ENCODE peak calls at places on chromosomes 13 and 19, in four cellular contexts. One of them, this sample, is unnamed.

GRCh38 chr19:4095488-4095844 is 28.5 kb downstream of the MAP2K2 start:
- DNase-seq in HT1080: no peak
- DNase-seq in mucosa of gallbladder: no peak
- DNase-seq in dermis blood vessel endothelial cell: no peak
- DNase-seq in this sample: no peak

GRCh38 chr19:31418692-31419430 is 69.6 kb upstream of the TSHZ3 start:
- DNase-seq in dermis blood vessel endothelial cell: no peak
- DNase-seq in mucosa of gallbladder: no peak
- DNase-seq in HT1080: no peak
- DNase-seq in this sample: no peak

GRCh38 chr13:91368101-91368500 is 20.6 kb downstream of the MIR17HG start:
- DNase-seq in HT1080: no peak
- DNase-seq in dermis blood vessel endothelial cell: no peak
- DNase-seq in mucosa of gallbladder: no peak
- DNase-seq in this sample: no peak

GRCh38 chr13:41361501-41361900 is 50.4 kb downstream of the NAA16 start:
- DNase-seq in dermis blood vessel endothelial cell: no peak
- DNase-seq in HT1080: no peak
- DNase-seq in mucosa of gallbladder: no peak
- DNase-seq in this sample: no peak

GRCh38 chr19:3029070-3029923 is at the start of gene TLE2:
- DNase-seq in dermis blood vessel endothelial cell: peak
- DNase-seq in HT1080: no peak
- DNase-seq in mucosa of gallbladder: no peak
- DNase-seq in this sample: peak

GRCh38 chr13:112242777-112243176 is 133.4 kb upstream of the SPACA7 start:
- DNase-seq in dermis blood vessel endothelial cell: no peak
- DNase-seq in HT1080: no peak
- DNase-seq in mucosa of gallbladder: no peak
- DNase-seq in this sample: no peak

GRCh38 chr19:47507031-47507430 is 7.8 kb downstream of the NAPA start:
- DNase-seq in mucosa of gallbladder: no peak
- DNase-seq in HT1080: no peak
- DNase-seq in dermis blood vessel endothelial cell: no peak
- DNase-seq in this sample: no peak

GRCh38 chr13:48210178-48210577 is 22.8 kb upstream of the ITM2B start:
- DNase-seq in mucosa of gallbladder: no peak
- DNase-seq in HT1080: peak
- DNase-seq in dermis blood vessel endothelial cell: no peak
- DNase-seq in this sample: no peak

GRCh38 chr19:41933693-41934426 is 5.6 kb upstream of the ERFL start:
- DNase-seq in mucosa of gallbladder: no peak
- DNase-seq in dermis blood vessel endothelial cell: no peak
- DNase-seq in HT1080: no peak
- DNase-seq in this sample: no peak

GRCh38 chr13:75222031-75222430 is 259.9 kb downstream of the TBC1D4 start:
- DNase-seq in mucosa of gallbladder: no peak
- DNase-seq in HT1080: no peak
- DNase-seq in dermis blood vessel endothelial cell: no peak
- DNase-seq in this sample: no peak

GRCh38 chr19:1214862-1215731 is 9.5 kb downstream of the STK11 start:
- DNase-seq in mucosa of gallbladder: no peak
- DNase-seq in dermis blood vessel endothelial cell: no peak
- DNase-seq in HT1080: peak
- DNase-seq in this sample: peak

GRCh38 chr19:41175825-41176734 is 16.9 kb upstream of the CYP2S1 start:
- DNase-seq in HT1080: peak
- DNase-seq in dermis blood vessel endothelial cell: peak
- DNase-seq in mucosa of gallbladder: peak
- DNase-seq in this sample: peak

GRCh38 chr13:21537105-21537504 is 66.9 kb downstream of the MICU2 start:
- DNase-seq in HT1080: no peak
- DNase-seq in dermis blood vessel endothelial cell: no peak
- DNase-seq in mucosa of gallbladder: no peak
- DNase-seq in this sample: no peak

GRCh38 chr19:46232029-46232428 is 2.5 kb downstream of the IGFL1 start:
- DNase-seq in HT1080: no peak
- DNase-seq in dermis blood vessel endothelial cell: no peak
- DNase-seq in mucosa of gallbladder: no peak
- DNase-seq in this sample: no peak

GRCh38 chr19:51803965-51804364 is 9.0 kb downstream of the FPR3 start:
- DNase-seq in mucosa of gallbladder: no peak
- DNase-seq in dermis blood vessel endothelial cell: no peak
- DNase-seq in HT1080: no peak
- DNase-seq in this sample: no peak

GRCh38 chr19:13051581-13052165 is 51.0 kb downstream of the LYL1 start:
- DNase-seq in dermis blood vessel endothelial cell: no peak
- DNase-seq in HT1080: peak
- DNase-seq in mucosa of gallbladder: peak
- DNase-seq in this sample: peak

GRCh38 chr19:47112166-47112663 is 1.4 kb downstream of the ZC3H4 start:
- DNase-seq in mucosa of gallbladder: peak
- DNase-seq in dermis blood vessel endothelial cell: peak
- DNase-seq in HT1080: peak
- DNase-seq in this sample: peak

GRCh38 chr19:4984448-4984990 is 15.6 kb downstream of the KDM4B start:
- DNase-seq in HT1080: no peak
- DNase-seq in dermis blood vessel endothelial cell: no peak
- DNase-seq in mucosa of gallbladder: no peak
- DNase-seq in this sample: no peak

GRCh38 chr19:35063940-35064818 is 22.7 kb downstream of the HPN start:
- DNase-seq in mucosa of gallbladder: no peak
- DNase-seq in HT1080: peak
- DNase-seq in dermis blood vessel endothelial cell: peak
- DNase-seq in this sample: no peak

GRCh38 chr13:79282976-79283375 is 123.1 kb downstream of the RBM26 start:
- DNase-seq in dermis blood vessel endothelial cell: no peak
- DNase-seq in mucosa of gallbladder: no peak
- DNase-seq in HT1080: peak
- DNase-seq in this sample: no peak

GRCh38 chr13:45255253-45255987 is 54.6 kb upstream of the KCTD4 start:
- DNase-seq in mucosa of gallbladder: no peak
- DNase-seq in dermis blood vessel endothelial cell: no peak
- DNase-seq in HT1080: no peak
- DNase-seq in this sample: no peak

GRCh38 chr13:22801402-22802003 is 379.3 kb upstream of the SGCG start:
- DNase-seq in HT1080: no peak
- DNase-seq in dermis blood vessel endothelial cell: no peak
- DNase-seq in mucosa of gallbladder: no peak
- DNase-seq in this sample: no peak

GRCh38 chr13:24097064-24097463 is 63.5 kb upstream of the SPATA13 start:
- DNase-seq in dermis blood vessel endothelial cell: no peak
- DNase-seq in mucosa of gallbladder: no peak
- DNase-seq in HT1080: peak
- DNase-seq in this sample: no peak

GRCh38 chr19:57052102-57052501 is 67.7 kb upstream of the USP29 start:
- DNase-seq in mucosa of gallbladder: no peak
- DNase-seq in dermis blood vessel endothelial cell: no peak
- DNase-seq in HT1080: no peak
- DNase-seq in this sample: no peak

GRCh38 chr19:40693150-40693788 is 2.8 kb upstream of the NUMBL start:
- DNase-seq in HT1080: no peak
- DNase-seq in dermis blood vessel endothelial cell: no peak
- DNase-seq in mucosa of gallbladder: no peak
- DNase-seq in this sample: no peak

GRCh38 chr13:21909331-21909730 is 238.5 kb downstream of the FGF9 start:
- DNase-seq in HT1080: no peak
- DNase-seq in mucosa of gallbladder: no peak
- DNase-seq in dermis blood vessel endothelial cell: no peak
- DNase-seq in this sample: no peak

GRCh38 chr19:861756-862528 is 2.5 kb downstream of the CFD start:
- DNase-seq in HT1080: no peak
- DNase-seq in mucosa of gallbladder: no peak
- DNase-seq in dermis blood vessel endothelial cell: peak
- DNase-seq in this sample: peak

GRCh38 chr13:80436571-80437169 is 95.7 kb upstream of the SPRY2 start:
- DNase-seq in dermis blood vessel endothelial cell: no peak
- DNase-seq in HT1080: no peak
- DNase-seq in mucosa of gallbladder: no peak
- DNase-seq in this sample: no peak

GRCh38 chr13:42740753-42741152 is 40.6 kb upstream of the FAM216B start:
- DNase-seq in dermis blood vessel endothelial cell: peak
- DNase-seq in mucosa of gallbladder: peak
- DNase-seq in HT1080: no peak
- DNase-seq in this sample: peak

GRCh38 chr13:110310541-110311491 is 3.7 kb downstream of the COL4A2 start:
- DNase-seq in HT1080: no peak
- DNase-seq in dermis blood vessel endothelial cell: no peak
- DNase-seq in mucosa of gallbladder: no peak
- DNase-seq in this sample: no peak

GRCh38 chr13:24644051-24644450 is 36.2 kb upstream of the ATP12A start:
- DNase-seq in mucosa of gallbladder: no peak
- DNase-seq in HT1080: peak
- DNase-seq in dermis blood vessel endothelial cell: no peak
- DNase-seq in this sample: no peak

GRCh38 chr19:31834070-31834469 is 484.8 kb upstream of the TSHZ3 start:
- DNase-seq in mucosa of gallbladder: no peak
- DNase-seq in dermis blood vessel endothelial cell: no peak
- DNase-seq in HT1080: no peak
- DNase-seq in this sample: no peak

GRCh38 chr19:22605275-22606211 is 28.6 kb upstream of the ZNF492 start:
- DNase-seq in mucosa of gallbladder: no peak
- DNase-seq in HT1080: no peak
- DNase-seq in dermis blood vessel endothelial cell: no peak
- DNase-seq in this sample: no peak

GRCh38 chr13:47455581-47455980 is 545.5 kb downstream of the SUCLA2 start:
- DNase-seq in mucosa of gallbladder: no peak
- DNase-seq in dermis blood vessel endothelial cell: no peak
- DNase-seq in HT1080: peak
- DNase-seq in this sample: no peak

GRCh38 chr13:113769881-113770280 is 10.9 kb downstream of the TMEM255B start:
- DNase-seq in dermis blood vessel endothelial cell: no peak
- DNase-seq in HT1080: no peak
- DNase-seq in mucosa of gallbladder: no peak
- DNase-seq in this sample: no peak

GRCh38 chr13:95319551-95320274 is 18.5 kb upstream of the ABCC4 start:
- DNase-seq in dermis blood vessel endothelial cell: peak
- DNase-seq in HT1080: no peak
- DNase-seq in mucosa of gallbladder: peak
- DNase-seq in this sample: no peak

GRCh38 chr13:113224486-113224885 is 15.1 kb downstream of the CUL4A start:
- DNase-seq in dermis blood vessel endothelial cell: peak
- DNase-seq in HT1080: no peak
- DNase-seq in mucosa of gallbladder: peak
- DNase-seq in this sample: no peak

This sample was measured in left colon.